ENCODE peak calls at places on chromosome X, in six cellular contexts. S, A, E, R, C and N are unnamed samples.

GRCh38 chrX:153649178-153649914 is 2.3 kb downstream of the DUSP9 start:
- DNase-seq in S (no peak), C (no peak), E (peak), R (no peak), A (no peak), N (no peak)

GRCh38 chrX:39475372-39475771 is 622.4 kb downstream of the BCOR start:
- DNase-seq in A (no peak), E (no peak), S (no peak), R (no peak), C (no peak), N (no peak)

GRCh38 chrX:136586386-136586785 is 54.4 kb downstream of the VGLL1 start:
- DNase-seq in E (no peak), S (peak), A (no peak), C (no peak), R (no peak), N (no peak)

GRCh38 chrX:119516157-119516702 is 48.0 kb downstream of the SLC25A5 start:
- DNase-seq in A (peak), S (peak), C (no peak), E (peak), R (peak), N (no peak)

GRCh38 chrX:151359931-151360871 is 36.8 kb upstream of the VMA21 start:
- DNase-seq in A (no peak), E (peak), C (no peak), S (no peak), R (peak), N (no peak)

GRCh38 chrX:123282241-123282640 is 98.2 kb downstream of the GRIA3 start:
- DNase-seq in E (no peak), A (no peak), R (no peak), S (no peak), C (no peak), N (no peak)

GRCh38 chrX:74231625-74232024 is 72.4 kb upstream of the ZCCHC13 start:
- DNase-seq in E (no peak), S (no peak), A (no peak), C (no peak), R (no peak), N (no peak)

GRCh38 chrX:72273718-72274117 is 3.3 kb downstream of the RPS4X start:
- DNase-seq in S (no peak), R (no peak), C (no peak), A (no peak), E (no peak), N (no peak)

GRCh38 chrX:121013897-121014455 is 28.4 kb upstream of the CT47A1 start:
- DNase-seq in A (no peak), R (no peak), S (no peak), E (no peak), C (no peak), N (no peak)

GRCh38 chrX:135974279-135974856 is 580 bp upstream of the MMGT1 start:
- DNase-seq in E (peak), A (peak), R (no peak), S (peak), C (no peak), N (no peak)

GRCh38 chrX:42686706-42687105 is 91.3 kb downstream of the PPP1R2C start:
- DNase-seq in C (no peak), S (peak), R (no peak), E (no peak), A (no peak), N (no peak)

GRCh38 chrX:134460861-134461218 is 875 bp downstream of the HPRT1 start:
- DNase-seq in S (peak), E (no peak), C (no peak), R (no peak), A (no peak), N (no peak)

GRCh38 chrX:40748977-40749376 is 13.6 kb upstream of the MED14 start:
- DNase-seq in S (no peak), A (no peak), E (no peak), C (no peak), R (no peak), N (no peak)

GRCh38 chrX:147876849-147877646 is 34.7 kb upstream of the FMR1 start:
- DNase-seq in R (no peak), A (no peak), E (no peak), S (no peak), C (no peak), N (no peak)

GRCh38 chrX:57104921-57105398 is 16.4 kb downstream of the SPIN2B start:
- DNase-seq in E (no peak), S (no peak), C (no peak), R (no peak), A (no peak), N (no peak)

GRCh38 chrX:155216940-155217450 is 735 bp downstream of the VBP1 start:
- DNase-seq in R (no peak), S (peak), C (no peak), E (peak), A (no peak), N (no peak)

GRCh38 chrX:10828640-10829039 is 208.3 kb upstream of the MID1 start:
- DNase-seq in C (no peak), R (no peak), S (no peak), A (no peak), E (no peak), N (peak)

GRCh38 chrX:125175991-125176390 is 143.7 kb upstream of the TEX13C start:
- DNase-seq in S (no peak), R (no peak), C (no peak), E (no peak), A (no peak), N (no peak)

GRCh38 chrX:125172531-125172930 is 147.1 kb upstream of the TEX13C start:
- DNase-seq in R (no peak), C (no peak), S (no peak), A (no peak), E (no peak), N (no peak)

GRCh38 chrX:125170459-125170858 is 149.2 kb upstream of the TEX13C start:
- DNase-seq in R (no peak), A (no peak), C (no peak), E (no peak), S (no peak), N (no peak)
- TF ChIP-seq CTCF in R (no peak), A (no peak), C (no peak), E (no peak), S (no peak), N (no peak)

GRCh38 chrX:111568356-111568755 is 56.9 kb downstream of the SERTM2 start:
- DNase-seq in A (no peak), E (no peak), S (peak), C (no peak), R (peak), N (no peak)
- TF ChIP-seq CTCF in A (no peak), E (no peak), S (peak), C (no peak), R (no peak), N (peak)

GRCh38 chrX:114580336-114580735 is 3.5 kb upstream of the HTR2C start:
- DNase-seq in S (no peak), A (no peak), E (no peak), R (no peak), C (no peak), N (no peak)
- TF ChIP-seq CTCF in S (no peak), A (no peak), E (no peak), R (no peak), C (no peak), N (peak)

GRCh38 chrX:115226929-115227328 is 7.0 kb downstream of the LRCH2 start:
- DNase-seq in E (no peak), S (peak), R (no peak), A (no peak), C (no peak), N (no peak)
- TF ChIP-seq CTCF in E (peak), S (peak), R (no peak), A (peak), C (peak), N (peak)

DNA sequence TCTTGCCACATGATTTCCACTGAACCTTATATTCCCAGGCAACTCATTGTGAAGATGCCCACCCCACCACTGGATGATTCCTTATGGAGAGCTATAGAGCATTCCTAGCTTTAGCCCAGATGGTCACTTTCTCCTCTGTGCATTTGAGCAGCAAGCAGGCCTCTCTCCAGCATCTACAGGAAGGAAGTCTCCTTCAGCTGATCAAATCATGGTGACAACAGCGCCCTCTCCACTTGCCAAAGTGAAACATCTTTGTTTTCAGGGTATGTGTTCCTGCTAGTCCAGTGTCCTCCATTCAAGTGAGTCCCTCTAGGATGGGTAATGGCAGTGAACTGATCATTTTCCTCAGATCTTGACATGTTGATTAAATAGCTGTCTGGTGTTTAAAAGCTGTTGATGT is 10.9 kb upstream of the SYTL5 start:
- DNase-seq in C (no peak), R (no peak), E (no peak), S (no peak), A (no peak), N (no peak)
- TF ChIP-seq CTCF in C (no peak), R (no peak), E (no peak), S (no peak), A (no peak), N (no peak)

GRCh38 chrX:52270453-52271116 is 85.9 kb downstream of the MAGED4 start:
- DNase-seq in S (no peak), C (no peak), A (no peak), E (no peak), R (no peak), N (no peak)

GRCh38 chrX:52265713-52266112 is 81.0 kb downstream of the MAGED4 start:
- DNase-seq in E (no peak), R (no peak), A (no peak), C (no peak), S (no peak), N (no peak)

DNA sequence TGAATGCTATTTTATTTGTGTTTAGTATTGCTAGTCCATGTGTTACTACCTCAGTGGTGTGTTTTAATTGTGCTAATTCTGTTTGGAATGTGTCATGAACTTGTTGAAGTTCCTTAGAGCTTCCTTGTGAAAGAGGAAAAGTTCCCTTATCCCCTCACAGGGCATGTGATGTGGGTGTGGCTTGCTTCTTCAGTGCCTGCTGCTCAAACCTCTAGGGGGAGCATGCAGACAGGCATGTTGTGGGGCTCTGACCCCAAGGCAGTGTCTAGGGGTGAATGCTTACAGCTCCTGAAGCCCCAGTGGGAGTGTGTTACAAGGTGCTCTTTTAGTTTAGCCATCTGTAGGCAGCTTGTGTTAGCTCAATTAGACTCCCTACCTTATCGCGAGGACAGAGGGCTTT is 86.5 kb downstream of the MAGED4 start:
- DNase-seq in R (no peak), S (peak), A (no peak), E (no peak), C (no peak), N (no peak)
- TF ChIP-seq CTCF in R (no peak), S (peak), A (no peak), E (peak), C (peak), N (no peak)

DNA sequence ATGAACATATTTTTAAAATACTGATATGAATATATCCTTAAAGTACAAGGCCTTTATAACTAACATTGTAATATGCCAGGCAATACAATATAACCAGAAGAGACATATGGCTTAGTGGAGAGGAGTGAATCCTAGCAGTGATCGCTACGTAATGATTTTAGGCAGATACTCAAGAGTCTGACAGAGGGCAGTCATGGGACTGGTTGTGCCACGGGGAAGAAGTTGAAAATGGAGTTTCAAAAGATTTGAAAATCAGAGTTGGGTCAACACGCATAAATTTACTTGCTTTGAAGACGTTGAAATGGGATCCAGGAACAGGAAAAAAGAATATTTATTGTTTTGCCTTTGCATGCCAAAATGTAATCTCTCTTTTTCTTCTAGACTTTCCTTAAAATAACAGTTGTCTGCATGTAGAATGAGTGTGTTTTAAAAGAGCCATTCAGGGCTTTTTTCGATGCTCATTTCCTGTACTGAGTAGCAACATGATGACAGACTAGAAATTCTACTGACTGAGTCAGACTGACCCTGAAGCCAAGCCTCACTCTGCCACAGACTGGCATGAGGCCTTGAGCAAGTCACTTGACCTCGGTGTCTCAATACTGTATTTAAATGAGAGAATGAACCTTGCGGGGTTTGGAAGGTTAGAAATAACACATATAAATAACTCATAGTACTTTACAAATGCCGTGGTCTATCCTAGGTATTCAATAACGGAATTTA is 8.1 kb upstream of the SMS start:
- DNase-seq in A (no peak), R (peak), E (no peak), S (peak), C (peak), N (no peak)
- TF ChIP-seq CTCF in A (no peak), R (no peak), E (no peak), S (no peak), C (no peak), N (no peak)

GRCh38 chrX:53239474-53239873 is 14.5 kb upstream of the KDM5C start:
- DNase-seq in C (no peak), S (peak), E (peak), R (no peak), A (no peak), N (no peak)
- TF ChIP-seq CTCF in C (no peak), S (peak), E (no peak), R (no peak), A (no peak), N (peak)

GRCh38 chrX:111244238-111244750 is 26.0 kb downstream of the CAPN6 start:
- DNase-seq in C (no peak), A (no peak), E (peak), R (peak), S (peak), N (no peak)
- TF ChIP-seq CTCF in C (peak), A (peak), E (peak), R (peak), S (peak), N (peak)

DNA sequence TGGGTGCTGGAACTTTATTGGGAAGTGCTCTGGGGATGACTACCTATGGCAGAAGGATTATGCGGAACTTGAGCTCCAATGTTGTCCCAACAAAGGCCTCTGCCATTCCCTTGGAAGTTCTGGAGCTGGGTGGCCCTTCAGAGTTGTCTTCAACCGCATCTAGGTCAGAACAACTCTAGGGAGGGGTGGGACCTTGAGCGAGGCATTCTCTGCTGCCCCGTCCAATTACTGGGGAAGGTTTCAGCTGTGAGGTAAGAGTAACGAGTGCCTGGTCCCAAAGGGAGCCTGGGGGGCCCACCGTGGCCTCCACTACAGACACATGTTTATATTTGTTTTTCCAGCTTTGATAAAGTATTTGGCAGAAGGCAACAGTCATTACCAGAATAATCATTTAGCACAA is 79.4 kb downstream of the MAOA start:
- DNase-seq in E (no peak), S (no peak), C (no peak), A (no peak), R (no peak), N (no peak)
- TF ChIP-seq CTCF in E (no peak), S (no peak), C (no peak), A (no peak), R (no peak), N (no peak)